ENCODE peak calls at places on chromosome 21, in four cellular contexts. G is suprapubic skin; R is pancreas; T is CD4-positive, alpha-beta T cell. H is an unnamed sample. For H3K9me3, the result is how much of the 10 kb centered on the place peaks cover.

GRCh38 chr21:42570362-42570761 is 56.7 kb downstream of the SLC37A1 start:
- DNase-seq in G (peak), R (no peak), T (no peak), H (no peak)

GRCh38 chr21:20253261-20253660 is 744.9 kb upstream of the NCAM2 start:
- DNase-seq in G (no peak), R (no peak), T (no peak), H (no peak)

GRCh38 chr21:36583591-36583990 is 103.7 kb upstream of the CLDN14 start:
- DNase-seq in G (no peak), R (no peak), T (no peak), H (no peak)

GRCh38 chr21:43370091-43370658 is 56.8 kb downstream of the SIK1 start:
- DNase-seq in G (no peak), R (no peak), T (no peak), H (no peak)

GRCh38 chr21:38905751-38906150 is 100.0 kb downstream of the ETS2 start:
- DNase-seq in G (no peak), R (no peak), T (no peak), H (no peak)

GRCh38 chr21:42040411-42041180 is 30.4 kb upstream of the ZBTB21 start:
- DNase-seq in G (no peak), R (no peak), T (no peak), H (peak)

GRCh38 chr21:36738489-36739126 is 39.7 kb downstream of the SIM2 start:
- DNase-seq in G (peak), R (no peak), T (no peak), H (no peak)

GRCh38 chr21:33109574-33110339 is 39.8 kb downstream of the OLIG1 start:
- DNase-seq in G (peak), R (no peak), T (peak), H (no peak)

GRCh38 chr21:42417533-42417932 is 13.8 kb downstream of the UBASH3A start:
- DNase-seq in G (no peak), R (no peak), T (no peak), H (no peak)

GRCh38 chr21:37793660-37794059 is 122.6 kb downstream of the KCNJ6 start:
- DNase-seq in G (no peak), R (no peak), T (no peak), H (no peak)

GRCh38 chr21:21200939-21201610 is 202.9 kb downstream of the NCAM2 start:
- DNase-seq in G (no peak), R (no peak), T (no peak), H (no peak)

GRCh38 chr21:38760762-38761155 is 45.0 kb upstream of the ETS2 start:
- DNase-seq in G (no peak), R (no peak), T (no peak), H (no peak)

GRCh38 chr21:41927727-41928409 is 25.9 kb downstream of the C2CD2 start:
- DNase-seq in G (no peak), R (no peak), T (no peak), H (no peak)

GRCh38 chr21:32803651-32804050 is 32.1 kb upstream of the PAXBP1 start:
- DNase-seq in G (no peak), R (no peak), T (no peak), H (no peak)

GRCh38 chr21:37917612-37918011 is 1.4 kb upstream of the KCNJ6 start:
- DNase-seq in G (no peak), R (no peak), T (no peak), H (no peak)

GRCh38 chr21:38306833-38307232 is 50.0 kb downstream of the KCNJ15 start:
- DNase-seq in G (no peak), R (no peak), T (no peak), H (no peak)

GRCh38 chr21:26097475-26097874 is 73.1 kb downstream of the APP start:
- DNase-seq in G (no peak), R (no peak), T (no peak), H (no peak)

GRCh38 chr21:26095131-26095530 is 75.4 kb downstream of the APP start:
- DNase-seq in G (no peak), R (no peak), T (no peak), H (no peak)

GRCh38 chr21:26096494-26096893 is 74.1 kb downstream of the APP start:
- DNase-seq in G (no peak), R (no peak), T (no peak), H (no peak)

GRCh38 chr21:26098758-26099157 is 71.8 kb downstream of the APP start:
- DNase-seq in G (no peak), R (no peak), T (no peak), H (no peak)

DNA sequence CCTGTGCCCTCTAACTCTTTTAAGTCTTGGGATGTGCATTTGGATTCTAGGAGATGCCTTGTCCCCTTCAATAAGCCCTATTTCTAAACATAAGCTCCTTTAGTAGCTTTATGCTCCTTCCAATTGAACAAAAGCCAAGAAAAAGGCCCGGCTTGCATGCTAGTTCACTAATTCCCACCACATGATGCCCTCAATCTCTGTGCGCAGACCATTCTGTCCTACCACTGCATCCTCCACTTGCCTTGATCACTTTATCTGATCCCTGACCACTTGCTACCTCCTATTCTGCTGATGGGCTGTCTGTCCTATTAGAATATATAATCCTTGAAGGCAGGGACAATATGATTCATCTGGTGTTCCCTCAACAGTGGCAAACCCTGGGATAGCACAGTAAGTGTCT is 73.6 kb downstream of the APP start:
- DNase-seq in G (no peak), R (no peak), T (no peak), H (no peak)
- H3K27ac ChIP-seq in G (no peak), R (no peak), T (no peak), H (no peak)

GRCh38 chr21:27562303-27562702 is 595.4 kb upstream of the ADAMTS5 start:
- DNase-seq in G (no peak), R (no peak), T (no peak), H (no peak)

GRCh38 chr21:27569091-27569490 is 602.2 kb upstream of the ADAMTS5 start:
- DNase-seq in G (no peak), R (no peak), T (no peak), H (no peak)

GRCh38 chr21:27566521-27566920 is 599.6 kb upstream of the ADAMTS5 start:
- DNase-seq in G (no peak), R (no peak), T (no peak), H (no peak)

GRCh38 chr21:27564684-27565280 is 597.9 kb upstream of the ADAMTS5 start:
- DNase-seq in G (no peak), R (peak), T (no peak), H (no peak)

GRCh38 chr21:27565418-27565817 is 598.5 kb upstream of the ADAMTS5 start:
- DNase-seq in G (no peak), R (no peak), T (no peak), H (no peak)
- H3K9me3 ChIP-seq in G (under half), R (under half), T (under half), H (under half)

GRCh38 chr21:16741228-16741665 is 771.6 kb upstream of the CXADR start:
- DNase-seq in G (no peak), R (no peak), T (no peak), H (no peak)

DNA sequence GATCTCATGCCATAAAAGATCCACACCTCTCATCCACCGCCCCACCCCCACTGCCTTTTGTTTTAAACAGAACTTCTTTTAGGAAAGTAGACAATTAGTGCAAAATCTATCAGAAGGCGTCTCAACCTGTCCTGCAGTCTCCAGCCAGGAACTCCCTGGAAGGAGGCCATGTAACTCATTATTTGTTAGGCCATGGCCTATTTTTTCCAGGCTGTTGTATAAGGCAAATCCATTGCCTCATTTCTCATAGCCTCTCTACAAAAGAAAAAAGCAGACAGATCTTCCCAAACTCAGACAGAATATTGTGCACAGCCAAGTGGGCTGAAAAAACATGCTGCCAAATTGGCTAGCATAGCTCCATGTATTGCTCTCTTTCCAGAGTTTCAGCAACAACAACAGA is 770.7 kb upstream of the CXADR start:
- DNase-seq in G (no peak), R (no peak), T (no peak), H (no peak)
- H3K27ac ChIP-seq in G (no peak), R (no peak), T (no peak), H (no peak)

DNA sequence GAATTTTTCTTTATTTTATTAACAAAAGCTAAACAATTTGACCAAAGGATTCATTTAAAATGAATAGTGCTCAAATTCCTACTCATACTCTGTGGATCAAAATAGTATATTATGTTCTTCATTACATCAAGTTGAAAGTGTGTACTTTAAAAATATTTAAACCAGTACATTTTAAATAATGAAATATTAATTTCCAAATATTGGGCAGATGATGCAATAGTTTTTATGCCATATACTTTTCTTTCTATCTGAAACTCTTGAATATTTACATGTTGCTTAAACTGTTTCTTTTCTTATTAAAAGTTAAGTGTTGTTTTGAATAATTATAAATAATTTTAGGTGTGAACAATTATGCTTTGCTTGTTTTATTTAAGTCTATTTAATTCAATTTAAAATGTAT is 144.7 kb upstream of the TMPRSS15 start:
- DNase-seq in G (no peak), R (no peak), T (no peak), H (no peak)
- H3K9me3 ChIP-seq in G (under half), R (under half), T (under half), H (under half)

GRCh38 chr21:44941567-44941966 is 1.7 kb downstream of the SLX9 start:
- DNase-seq in G (peak), R (no peak), T (no peak), H (no peak)

GRCh38 chr21:44942566-44942965 is 2.7 kb downstream of the SLX9 start:
- DNase-seq in G (peak), R (no peak), T (no peak), H (no peak)

GRCh38 chr21:44939532-44940115 is at the start of gene SLX9:
- DNase-seq in G (peak), R (peak), T (peak), H (peak)

GRCh38 chr21:44938976-44939531 is 775 bp upstream of the SLX9 start:
- DNase-seq in G (no peak), R (no peak), T (no peak), H (no peak)

DNA sequence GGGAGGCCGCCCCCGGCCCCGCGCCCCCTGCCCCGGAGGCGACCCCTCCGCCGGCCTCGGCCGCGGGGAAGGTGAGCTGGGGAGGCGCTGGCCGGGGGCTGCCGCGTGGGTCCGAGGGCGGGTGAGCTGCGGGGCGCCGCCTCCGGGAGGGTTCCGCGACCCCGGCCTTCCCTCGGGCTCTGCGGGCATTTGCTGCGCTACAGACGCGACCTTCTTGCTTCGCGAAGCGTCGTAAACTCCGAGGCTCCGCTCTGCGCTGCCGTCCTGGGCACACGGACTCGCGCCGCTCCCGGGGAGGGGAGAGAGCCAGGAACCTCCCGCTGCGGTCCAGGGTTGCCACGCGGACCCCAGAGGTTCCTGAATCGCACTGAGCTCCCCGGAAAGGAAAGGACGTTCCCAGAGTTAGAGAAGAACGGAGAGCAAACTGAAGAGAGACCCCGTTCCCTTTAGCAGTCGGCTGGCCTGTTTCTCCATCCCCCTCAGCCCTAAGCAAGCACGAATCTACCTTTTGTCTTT is 345 bp downstream of the SLX9 start:
- DNase-seq in G (no peak), R (no peak), T (no peak), H (no peak)
- H3K27ac ChIP-seq in G (peak), R (peak), T (no peak), H (peak)

DNA sequence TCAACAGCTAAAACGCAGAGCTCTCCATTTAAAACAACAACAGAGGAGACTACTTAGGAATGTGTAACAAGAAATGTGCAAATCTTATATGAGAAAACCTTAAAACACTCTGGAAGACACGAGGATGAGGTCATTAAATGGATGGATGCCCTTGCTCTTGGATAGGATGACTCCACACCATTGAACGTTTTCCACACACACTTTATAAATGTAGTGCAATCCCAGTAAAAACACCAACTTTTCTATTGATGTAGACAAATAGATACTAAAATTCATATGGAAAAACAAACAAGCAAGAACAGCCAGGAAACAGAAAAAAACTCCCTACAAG is 18.4 kb upstream of the COL6A1 start:
- DNase-seq in G (no peak), R (no peak), T (no peak), H (no peak)
- H3K9me3 ChIP-seq in G (under half), R (under half), T (under half), H (under half)

GRCh38 chr21:26806734-26807372 is 38.4 kb downstream of the ADAMTS1 start:
- DNase-seq in G (no peak), R (no peak), T (no peak), H (no peak)

GRCh38 chr21:26809745-26810144 is 35.5 kb downstream of the ADAMTS1 start:
- DNase-seq in G (no peak), R (no peak), T (no peak), H (no peak)

GRCh38 chr21:26800455-26801454 is 44.5 kb downstream of the ADAMTS1 start:
- DNase-seq in G (no peak), R (no peak), T (no peak), H (no peak)

GRCh38 chr21:26801524-26801923 is 43.7 kb downstream of the ADAMTS1 start:
- DNase-seq in G (no peak), R (no peak), T (no peak), H (no peak)

DNA sequence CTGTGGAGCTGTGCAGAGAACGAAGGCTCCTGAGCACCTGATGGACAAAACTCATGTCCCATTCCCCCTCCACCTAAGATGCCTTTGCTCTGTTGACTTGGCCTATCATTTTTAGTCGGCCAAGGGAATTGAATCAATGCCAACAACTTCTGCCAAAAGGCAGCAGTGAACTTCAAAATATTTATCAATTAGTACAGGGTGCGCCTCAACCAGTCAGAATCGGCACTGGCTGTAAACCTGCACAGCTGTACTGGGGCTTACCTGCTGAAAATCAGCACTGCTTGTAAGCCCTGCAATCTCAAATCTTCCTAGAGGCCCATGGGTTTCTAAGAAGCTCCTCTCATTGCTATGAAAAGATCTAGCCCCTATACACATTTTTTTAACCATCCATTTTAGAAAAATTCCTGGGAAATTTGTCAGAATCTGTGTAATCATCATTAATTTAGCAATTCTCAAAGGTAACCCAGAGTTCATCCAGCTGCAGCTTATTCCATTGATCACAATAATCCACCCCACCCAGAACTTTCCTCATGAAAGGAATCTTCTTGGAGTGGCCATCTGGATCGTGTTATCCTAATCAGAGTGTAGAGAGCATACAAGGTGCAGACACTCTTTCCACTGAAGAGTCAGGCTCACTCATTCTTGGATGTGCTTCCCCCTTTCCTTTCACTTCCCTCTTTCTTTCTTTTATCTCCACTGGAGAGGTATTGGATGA is 40.2 kb downstream of the ADAMTS1 start:
- DNase-seq in G (no peak), R (no peak), T (no peak), H (no peak)
- H3K27ac ChIP-seq in G (no peak), R (no peak), T (no peak), H (no peak)

DNA sequence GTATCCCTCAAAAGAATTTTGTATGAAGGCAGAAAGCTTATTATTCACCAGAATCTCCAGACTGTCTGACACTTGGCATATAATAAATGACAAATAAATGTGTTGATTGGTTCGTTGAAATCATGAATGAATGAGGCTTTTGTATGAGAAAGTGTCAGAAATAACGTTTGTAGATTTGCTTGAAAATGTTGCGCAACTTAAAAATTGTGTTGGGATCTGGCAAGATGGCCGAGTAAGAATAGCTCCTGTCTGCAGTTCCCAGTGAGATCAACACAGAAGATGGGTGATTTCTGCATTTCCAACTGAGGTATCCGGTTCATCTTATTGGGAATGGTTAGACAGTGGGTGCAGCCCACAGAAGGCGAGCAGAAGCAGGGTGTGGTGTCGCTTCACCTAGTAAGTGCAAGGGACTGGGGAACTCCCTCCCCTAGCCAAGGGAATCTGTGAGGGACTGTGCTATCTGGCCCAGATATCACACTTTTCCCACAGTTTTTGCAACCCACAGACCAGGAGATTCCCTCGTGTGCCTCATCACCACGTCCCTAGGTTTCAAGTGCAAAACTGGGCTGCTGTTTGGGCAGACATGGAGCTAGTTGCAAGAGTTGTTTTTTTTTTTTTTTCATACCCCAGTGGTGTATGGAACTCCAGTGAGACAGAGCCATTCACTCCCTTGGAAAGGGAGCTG is 759.0 kb downstream of the LTN1 start:
- DNase-seq in G (no peak), R (no peak), T (no peak), H (no peak)
- H3K9me3 ChIP-seq in G (under half), R (under half), T (under half), H (under half)

GRCh38 chr21:34932233-34932632 is 116.9 kb downstream of the RUNX1 start:
- DNase-seq in G (no peak), R (no peak), T (no peak), H (no peak)

GRCh38 chr21:34935452-34935851 is 113.7 kb downstream of the RUNX1 start:
- DNase-seq in G (no peak), R (no peak), T (no peak), H (no peak)

GRCh38 chr21:34935868-34936267 is 113.2 kb downstream of the RUNX1 start:
- DNase-seq in G (no peak), R (no peak), T (no peak), H (no peak)

GRCh38 chr21:34934350-34934749 is 114.8 kb downstream of the RUNX1 start:
- DNase-seq in G (no peak), R (no peak), T (no peak), H (no peak)

DNA sequence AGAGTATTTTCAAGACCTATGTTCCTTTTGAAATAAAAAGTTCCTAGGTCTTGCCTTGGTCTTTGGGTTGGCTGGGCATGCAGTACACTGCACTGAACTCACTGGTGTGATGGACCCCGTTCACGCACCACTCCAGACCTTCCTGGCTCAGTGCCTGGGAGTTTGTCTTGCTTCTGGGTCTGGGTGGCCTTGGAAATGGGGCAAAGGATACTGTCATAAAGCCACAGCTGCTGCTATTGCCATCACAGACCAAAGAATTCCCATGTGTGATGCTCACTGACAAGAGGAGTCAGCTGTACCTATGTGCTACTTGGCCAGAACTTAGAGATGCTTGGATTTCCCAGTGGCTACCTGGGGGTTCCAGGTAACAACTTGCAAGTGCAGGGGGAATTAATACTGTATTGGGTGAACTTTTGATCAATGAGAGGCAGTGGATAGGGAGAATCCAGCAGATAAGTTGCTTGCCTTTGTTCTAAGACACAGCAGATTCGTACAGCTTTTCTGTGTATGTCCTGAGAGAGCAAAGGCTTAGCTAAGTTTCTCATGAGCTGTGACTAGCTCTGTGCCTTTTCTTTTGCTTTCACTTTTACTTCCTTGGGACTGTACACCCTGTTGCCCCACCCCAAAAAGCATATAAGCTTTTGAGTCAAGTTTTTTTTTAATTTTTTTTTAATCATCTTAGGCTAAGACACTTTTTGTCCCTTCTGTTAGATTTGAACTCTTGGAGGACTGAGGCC is 115.3 kb downstream of the RUNX1 start:
- DNase-seq in G (no peak), R (no peak), T (no peak), H (no peak)
- H3K27ac ChIP-seq in G (no peak), R (no peak), T (peak), H (no peak)